ENCODE peak calls at places on chromosomes 7 and 10, in eight cellular contexts. One of them, this sample, is unnamed.

GRCh38 chr7:111090834-111091233 is at the start of gene LRRN3:
- DNase-seq in uterus: no peak
- DNase-seq in sigmoid colon: no peak
- DNase-seq in heart right ventricle: peak; percentile 44
- DNase-seq in GM23338: peak; percentile 25
- DNase-seq in heart left ventricle: peak; percentile 64
- DNase-seq in cardiac muscle cell: peak; percentile 63
- DNase-seq in colonic mucosa: no peak
- DNase-seq in this sample: peak; percentile 58

GRCh38 chr10:125482108-125482507 is 200.9 kb downstream of the TEX36 start:
- DNase-seq in uterus: no peak
- DNase-seq in sigmoid colon: no peak
- DNase-seq in heart right ventricle: no peak
- DNase-seq in GM23338: peak; percentile 3
- DNase-seq in heart left ventricle: no peak
- DNase-seq in cardiac muscle cell: no peak
- DNase-seq in colonic mucosa: no peak
- DNase-seq in this sample: no peak

GRCh38 chr10:34504534-34504933 is 310.6 kb downstream of the PARD3 start:
- DNase-seq in uterus: no peak
- DNase-seq in sigmoid colon: no peak
- DNase-seq in heart right ventricle: no peak
- DNase-seq in GM23338: no peak
- DNase-seq in heart left ventricle: no peak
- DNase-seq in cardiac muscle cell: peak; percentile 44
- DNase-seq in colonic mucosa: no peak
- DNase-seq in this sample: peak; percentile 72

GRCh38 chr10:67869996-67870395 is 14.5 kb upstream of the SIRT1 start:
- DNase-seq in uterus: no peak
- DNase-seq in sigmoid colon: no peak
- DNase-seq in heart right ventricle: no peak
- DNase-seq in GM23338: no peak
- DNase-seq in heart left ventricle: no peak
- DNase-seq in cardiac muscle cell: no peak
- DNase-seq in colonic mucosa: no peak
- DNase-seq in this sample: no peak

GRCh38 chr7:158267737-158268435 is 319.7 kb downstream of the PTPRN2 start:
- DNase-seq in uterus: no peak
- DNase-seq in sigmoid colon: peak; percentile 36
- DNase-seq in heart right ventricle: no peak
- DNase-seq in GM23338: no peak
- DNase-seq in heart left ventricle: peak; percentile 3
- DNase-seq in cardiac muscle cell: no peak
- DNase-seq in colonic mucosa: no peak
- DNase-seq in this sample: no peak

GRCh38 chr7:108094375-108094774 is 35.8 kb downstream of the LAMB4 start:
- DNase-seq in uterus: no peak
- DNase-seq in sigmoid colon: no peak
- DNase-seq in heart right ventricle: no peak
- DNase-seq in GM23338: no peak
- DNase-seq in heart left ventricle: no peak
- DNase-seq in cardiac muscle cell: no peak
- DNase-seq in colonic mucosa: no peak
- DNase-seq in this sample: no peak

GRCh38 chr7:6279341-6279740 is 6.9 kb upstream of the CYTH3 start:
- DNase-seq in uterus: no peak
- DNase-seq in sigmoid colon: peak; percentile 3
- DNase-seq in heart right ventricle: no peak
- DNase-seq in GM23338: no peak
- DNase-seq in heart left ventricle: no peak
- DNase-seq in cardiac muscle cell: no peak
- DNase-seq in colonic mucosa: no peak
- DNase-seq in this sample: no peak

GRCh38 chr10:100186813-100187212 is 984 bp upstream of the ERLIN1 start:
- DNase-seq in uterus: no peak
- DNase-seq in sigmoid colon: peak; percentile 62
- DNase-seq in heart right ventricle: no peak
- DNase-seq in GM23338: peak; percentile 1
- DNase-seq in heart left ventricle: peak; percentile 25
- DNase-seq in cardiac muscle cell: no peak
- DNase-seq in colonic mucosa: peak; percentile 29
- DNase-seq in this sample: peak; percentile 40

DNA sequence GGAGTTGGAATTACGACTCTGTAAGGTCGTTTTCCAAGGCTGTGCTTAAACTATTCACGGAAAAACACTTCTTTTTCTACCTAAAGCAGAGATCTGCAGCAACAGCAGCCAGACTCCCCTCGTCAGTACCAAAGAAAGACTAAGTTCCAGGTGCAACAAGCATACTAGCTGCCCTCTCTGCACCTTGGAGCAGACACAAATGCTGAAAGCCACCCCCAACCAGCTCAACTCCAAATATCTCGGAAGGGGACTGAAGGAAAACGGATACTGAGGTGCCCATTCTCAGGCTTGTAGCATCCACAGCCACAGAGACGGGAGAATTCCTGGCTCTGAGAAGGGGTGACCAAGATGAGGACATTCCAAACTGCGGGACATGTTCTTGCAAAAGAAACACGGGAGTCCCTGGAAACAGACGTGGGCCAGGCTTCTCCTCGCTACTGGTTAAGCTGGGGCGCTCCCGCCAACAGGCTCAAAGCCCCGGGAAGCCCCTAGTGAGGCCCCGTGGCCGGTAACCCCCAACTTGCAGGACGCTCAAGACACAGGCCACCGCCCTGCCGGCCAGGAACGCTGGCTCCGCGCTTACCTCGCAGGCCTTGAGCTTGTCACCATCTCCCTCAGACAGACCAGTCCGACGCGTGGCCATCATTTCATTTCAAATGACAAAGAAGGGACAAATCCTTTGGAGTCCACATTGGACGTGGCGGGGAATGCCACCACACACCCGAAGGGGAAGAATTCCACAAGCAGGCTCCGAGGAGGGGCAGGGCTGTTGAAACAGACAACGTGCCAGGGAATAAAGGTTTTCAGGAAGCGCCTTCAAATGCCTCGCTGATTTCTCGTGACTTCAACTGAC is 2.2 kb downstream of the ARHGAP21 start:
- DNase-seq in uterus: no peak
- DNase-seq in sigmoid colon: peak; percentile 72
- DNase-seq in heart right ventricle: peak; percentile 12
- DNase-seq in GM23338: peak; percentile 59
- DNase-seq in heart left ventricle: peak; percentile 47
- DNase-seq in cardiac muscle cell: peak; percentile 44
- DNase-seq in colonic mucosa: peak; percentile 65
- DNase-seq in this sample: peak; percentile 77
- H3K4me1 ChIP-seq in uterus: peaks cover 8% of the 10 kb centered on the region
- H3K4me1 ChIP-seq in sigmoid colon: no peaks in the 10 kb centered on the region
- H3K4me1 ChIP-seq in heart right ventricle: no peaks in the 10 kb centered on the region
- H3K4me1 ChIP-seq in GM23338: peaks cover 58% of the 10 kb centered on the region
- H3K4me1 ChIP-seq in heart left ventricle: peaks cover 43% of the 10 kb centered on the region
- H3K4me1 ChIP-seq in cardiac muscle cell: peaks cover 29% of the 10 kb centered on the region
- H3K4me1 ChIP-seq in colonic mucosa: peaks cover 10% of the 10 kb centered on the region
- H3K4me1 ChIP-seq in this sample: no peaks in the 10 kb centered on the region

GRCh38 chr7:155800301-155800700 is 12.0 kb downstream of the SHH start:
- DNase-seq in uterus: no peak
- DNase-seq in sigmoid colon: no peak
- DNase-seq in heart right ventricle: no peak
- DNase-seq in GM23338: no peak
- DNase-seq in heart left ventricle: peak; percentile 9
- DNase-seq in cardiac muscle cell: no peak
- DNase-seq in colonic mucosa: no peak
- DNase-seq in this sample: no peak

GRCh38 chr7:155799514-155799913 is 12.7 kb downstream of the SHH start:
- DNase-seq in uterus: no peak
- DNase-seq in sigmoid colon: no peak
- DNase-seq in heart right ventricle: no peak
- DNase-seq in GM23338: no peak
- DNase-seq in heart left ventricle: peak; percentile 28
- DNase-seq in cardiac muscle cell: no peak
- DNase-seq in colonic mucosa: no peak
- DNase-seq in this sample: no peak

GRCh38 chr7:155800741-155801267 is 11.5 kb downstream of the SHH start:
- DNase-seq in uterus: no peak
- DNase-seq in sigmoid colon: no peak
- DNase-seq in heart right ventricle: no peak
- DNase-seq in GM23338: no peak
- DNase-seq in heart left ventricle: peak; percentile 13
- DNase-seq in cardiac muscle cell: no peak
- DNase-seq in colonic mucosa: no peak
- DNase-seq in this sample: no peak

GRCh38 chr7:155797262-155798250 is 14.7 kb downstream of the SHH start:
- DNase-seq in uterus: no peak
- DNase-seq in sigmoid colon: no peak
- DNase-seq in heart right ventricle: no peak
- DNase-seq in GM23338: peak; percentile 57
- DNase-seq in heart left ventricle: no peak
- DNase-seq in cardiac muscle cell: no peak
- DNase-seq in colonic mucosa: no peak
- DNase-seq in this sample: no peak

DNA sequence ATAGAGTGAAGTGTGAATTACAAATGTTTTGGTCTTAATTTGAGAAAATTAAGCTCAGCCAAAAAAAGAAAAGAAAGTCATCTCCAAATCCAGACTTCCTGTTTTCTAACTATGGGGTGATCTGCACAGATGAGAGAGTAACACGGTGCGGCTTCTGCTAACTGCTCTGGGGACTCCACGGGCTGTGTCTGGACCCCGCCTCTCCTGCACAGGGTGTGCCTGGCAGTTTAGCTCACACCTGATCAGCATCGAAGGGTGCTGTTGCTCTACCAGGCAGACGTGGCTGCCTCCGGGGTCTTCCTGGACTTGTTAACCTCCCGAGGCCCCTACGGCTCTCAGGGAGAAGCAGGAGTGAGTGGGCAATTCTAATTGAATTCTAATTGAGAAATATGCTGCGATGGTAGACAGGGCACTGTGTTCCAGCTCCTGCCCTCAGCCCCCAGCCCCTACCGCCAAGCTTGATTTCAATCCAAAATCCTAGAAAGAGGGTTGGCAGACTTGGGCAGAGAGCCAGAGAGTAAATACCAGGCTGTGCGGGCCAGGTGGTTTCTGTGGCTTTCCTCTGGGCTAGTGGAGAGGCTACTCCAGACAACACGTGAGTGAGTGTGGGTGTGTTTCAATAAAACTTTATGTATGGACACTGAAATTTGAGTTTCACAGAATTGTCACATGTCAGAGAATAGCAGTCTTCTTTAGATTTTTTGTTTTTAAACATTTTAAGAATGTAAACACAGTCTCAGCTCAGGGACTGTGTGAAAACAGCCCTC is 13.4 kb downstream of the SHH start:
- DNase-seq in uterus: no peak
- DNase-seq in sigmoid colon: no peak
- DNase-seq in heart right ventricle: no peak
- DNase-seq in GM23338: no peak
- DNase-seq in heart left ventricle: peak; percentile 12
- DNase-seq in cardiac muscle cell: no peak
- DNase-seq in colonic mucosa: no peak
- DNase-seq in this sample: no peak
- H3K27ac ChIP-seq in uterus: no peak overlapping the region
- H3K27ac ChIP-seq in sigmoid colon: no peak overlapping the region
- H3K27ac ChIP-seq in heart right ventricle: no peak overlapping the region
- H3K27ac ChIP-seq in GM23338: no peak overlapping the region
- H3K27ac ChIP-seq in heart left ventricle: no peak overlapping the region
- H3K27ac ChIP-seq in cardiac muscle cell: no peak overlapping the region
- H3K27ac ChIP-seq in colonic mucosa: no peak overlapping the region
- H3K27ac ChIP-seq in this sample: no peak overlapping the region

DNA sequence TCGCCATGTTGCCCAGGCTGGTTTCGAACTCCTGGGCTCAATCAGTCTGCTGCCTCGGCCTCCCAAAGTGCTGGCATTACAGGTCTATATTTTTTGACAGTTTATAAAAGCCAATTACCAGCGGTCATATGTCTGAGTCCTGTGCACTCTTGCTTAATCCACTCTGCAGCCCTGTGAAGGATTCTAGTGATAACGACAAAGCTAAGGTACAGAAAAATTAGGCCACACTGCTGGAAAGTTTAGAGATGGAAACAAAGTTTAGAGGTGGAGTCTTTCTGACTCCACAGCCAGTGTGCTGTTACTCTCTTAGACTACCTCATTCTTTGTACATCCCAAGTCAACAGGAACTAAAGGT is 707 bp downstream of the PTER start:
- DNase-seq in uterus: no peak
- DNase-seq in sigmoid colon: no peak
- DNase-seq in heart right ventricle: no peak
- DNase-seq in GM23338: no peak
- DNase-seq in heart left ventricle: no peak
- DNase-seq in cardiac muscle cell: no peak
- DNase-seq in colonic mucosa: no peak
- DNase-seq in this sample: no peak
- H3K4me1 ChIP-seq in uterus: no peaks in the 10 kb centered on the region
- H3K4me1 ChIP-seq in sigmoid colon: no peaks in the 10 kb centered on the region
- H3K4me1 ChIP-seq in heart right ventricle: no peaks in the 10 kb centered on the region
- H3K4me1 ChIP-seq in GM23338: peaks cover 6% of the 10 kb centered on the region
- H3K4me1 ChIP-seq in heart left ventricle: peaks cover 33% of the 10 kb centered on the region
- H3K4me1 ChIP-seq in cardiac muscle cell: peaks cover 3% of the 10 kb centered on the region
- H3K4me1 ChIP-seq in colonic mucosa: peaks cover 6% of the 10 kb centered on the region
- H3K4me1 ChIP-seq in this sample: no peaks in the 10 kb centered on the region

DNA sequence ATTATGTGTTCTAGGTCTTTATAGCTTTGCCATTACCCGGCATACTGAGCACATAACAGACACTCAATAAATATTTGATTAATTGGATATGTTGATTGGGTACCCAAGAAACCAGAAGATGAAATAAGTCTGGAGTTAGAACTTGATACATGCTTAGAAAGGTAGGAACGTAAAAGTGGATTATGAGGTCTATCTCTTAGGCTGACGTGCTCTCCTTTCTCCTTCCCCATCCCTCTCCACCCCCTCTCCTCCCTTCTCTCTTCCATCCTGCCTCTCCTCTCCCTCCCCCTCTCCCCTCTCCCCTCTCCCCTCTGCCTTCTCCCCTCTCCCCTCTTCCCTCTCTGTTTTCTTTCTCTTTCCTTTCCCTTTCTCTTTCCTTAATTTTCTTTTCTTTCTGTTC is 34.0 kb downstream of the AUTS2 start:
- DNase-seq in uterus: no peak
- DNase-seq in sigmoid colon: no peak
- DNase-seq in heart right ventricle: no peak
- DNase-seq in GM23338: no peak
- DNase-seq in heart left ventricle: no peak
- DNase-seq in cardiac muscle cell: no peak
- DNase-seq in colonic mucosa: no peak
- DNase-seq in this sample: no peak
- H3K27ac ChIP-seq in uterus: no peak overlapping the region
- H3K27ac ChIP-seq in sigmoid colon: no peak overlapping the region
- H3K27ac ChIP-seq in heart right ventricle: no peak overlapping the region
- H3K27ac ChIP-seq in GM23338: no peak overlapping the region
- H3K27ac ChIP-seq in heart left ventricle: no peak overlapping the region
- H3K27ac ChIP-seq in cardiac muscle cell: no peak overlapping the region
- H3K27ac ChIP-seq in colonic mucosa: no peak overlapping the region
- H3K27ac ChIP-seq in this sample: no peak overlapping the region

This sample was measured in endodermal cell.